ENCODE peak calls at places on chromosomes 1 and 21, in eight cellular contexts. P is BE2C, B is cardiac fibroblast, S is foreskin fibroblast, L is fibroblast of the aortic adventitia, N is fibroblast of villous mesenchyme, X is cardiac muscle cell, O is astrocyte of the spinal cord. Q is an unnamed sample.

GRCh38 chr21:31837613-31838390 is 35.0 kb upstream of the HUNK start:
- DNase-seq in P (no peak), B (no peak), S (no peak), L (no peak), N (no peak), X (no peak), O (no peak), Q (no peak)

GRCh38 chr21:32278068-32278467 is 781 bp downstream of the MIS18A start:
- DNase-seq in P (no peak), B (no peak), S (no peak), L (no peak), N (peak), X (no peak), O (no peak), Q (no peak)

GRCh38 chr1:183882328-183883167 is 77.6 kb downstream of the RGL1 start:
- DNase-seq in P (no peak), B (no peak), S (no peak), L (no peak), N (no peak), X (no peak), O (no peak), Q (no peak)

GRCh38 chr1:27785763-27786162 is 12.7 kb downstream of the STX12 start:
- DNase-seq in P (no peak), B (peak), S (no peak), L (peak), N (peak), X (no peak), O (peak), Q (no peak)

GRCh38 chr1:225767591-225768540 is 9.8 kb upstream of the SRP9 start:
- DNase-seq in P (peak), B (peak), S (peak), L (peak), N (peak), X (peak), O (peak), Q (no peak)

GRCh38 chr1:183279835-183280234 is 93.8 kb downstream of the LAMC2 start:
- DNase-seq in P (no peak), B (peak), S (peak), L (peak), N (peak), X (peak), O (peak), Q (peak)

GRCh38 chr1:98049370-98050115 is 128.7 kb upstream of the DPYD start:
- DNase-seq in P (peak), B (peak), S (no peak), L (peak), N (no peak), X (peak), O (peak), Q (no peak)

GRCh38 chr21:37008705-37009104 is 2.2 kb downstream of the RIPPLY3 start:
- DNase-seq in P (no peak), B (no peak), S (no peak), L (no peak), N (no peak), X (no peak), O (no peak), Q (no peak)

GRCh38 chr1:53183277-53183990 is 13.2 kb upstream of the CPT2 start:
- DNase-seq in P (no peak), B (peak), S (peak), L (peak), N (peak), X (peak), O (no peak), Q (no peak)

GRCh38 chr1:91383461-91383860 is 21.2 kb downstream of the HFM1 start:
- DNase-seq in P (no peak), B (peak), S (peak), L (peak), N (no peak), X (no peak), O (no peak), Q (peak)

GRCh38 chr1:224087358-224087757 is 26.6 kb upstream of the FBXO28 start:
- DNase-seq in P (no peak), B (no peak), S (no peak), L (no peak), N (no peak), X (no peak), O (no peak), Q (no peak)

GRCh38 chr1:210438928-210439841 is 110.5 kb downstream of the HHAT start:
- DNase-seq in P (no peak), B (peak), S (peak), L (peak), N (peak), X (peak), O (peak), Q (peak)

GRCh38 chr1:44355582-44356305 is 687 bp upstream of the ERI3 start:
- DNase-seq in P (no peak), B (no peak), S (no peak), L (no peak), N (no peak), X (no peak), O (no peak), Q (no peak)

GRCh38 chr1:45033356-45033755 is 21.3 kb downstream of the UROD start:
- DNase-seq in P (no peak), B (no peak), S (no peak), L (no peak), N (no peak), X (no peak), O (no peak), Q (no peak)

GRCh38 chr1:55155522-55155921 is 59.6 kb downstream of the USP24 start:
- DNase-seq in P (peak), B (peak), S (no peak), L (no peak), N (no peak), X (peak), O (no peak), Q (no peak)

GRCh38 chr1:26031196-26031902 is 9.8 kb downstream of the EXTL1 start:
- DNase-seq in P (no peak), B (no peak), S (peak), L (peak), N (peak), X (no peak), O (no peak), Q (no peak)

GRCh38 chr1:41866285-41866684 is 52.4 kb downstream of the HIVEP3 start:
- DNase-seq in P (no peak), B (no peak), S (no peak), L (no peak), N (no peak), X (no peak), O (no peak), Q (no peak)

DNA sequence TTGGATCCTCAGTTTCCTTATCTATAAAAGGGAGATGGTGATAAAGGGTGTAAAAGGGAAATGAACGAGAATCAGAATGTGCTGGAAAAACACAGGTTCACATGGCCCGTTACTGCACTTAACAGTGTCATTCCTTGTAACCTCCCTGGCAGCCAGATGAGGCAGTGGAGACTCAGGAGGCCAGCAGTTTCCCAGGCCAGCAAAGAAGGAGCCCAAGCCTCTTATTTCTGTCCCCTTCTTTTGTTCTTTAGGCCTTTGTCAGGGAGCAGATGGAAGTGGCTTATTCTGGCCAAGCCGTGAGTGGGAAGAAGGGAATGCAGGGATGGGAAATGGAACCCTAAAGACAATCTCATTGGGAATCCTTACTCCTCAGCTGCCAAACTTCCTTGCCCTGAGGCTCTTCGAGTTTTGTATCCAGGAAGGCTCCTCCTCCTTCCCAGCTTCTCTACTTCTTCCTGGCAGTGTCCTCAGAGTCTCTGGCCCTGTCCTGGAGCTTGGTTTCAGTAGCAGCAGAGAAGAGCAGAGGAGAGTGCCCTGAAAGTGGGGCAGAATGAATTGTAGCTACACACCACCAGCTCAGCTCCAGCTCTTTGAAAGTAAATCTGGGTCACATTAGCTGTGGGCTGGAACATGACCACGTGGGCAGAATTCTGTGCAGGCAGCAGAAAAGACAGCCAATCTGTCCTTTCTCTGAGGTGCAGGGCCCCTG is 63.8 kb downstream of the NDUFS5 start:
- DNase-seq in P (no peak), B (peak), S (peak), L (peak), N (peak), X (peak), O (no peak), Q (no peak)
- TF ChIP-seq CTCF in P (no peak), B (no peak), S (no peak), L (no peak), N (no peak), X (peak), O (no peak), Q (no peak)

GRCh38 chr1:116134178-116134773 is 23.1 kb downstream of the MAB21L3 start:
- DNase-seq in P (no peak), B (no peak), S (no peak), L (no peak), N (no peak), X (no peak), O (no peak), Q (no peak)
- TF ChIP-seq CTCF in P (peak), B (peak), S (no peak), L (no peak), N (peak), X (peak), O (peak), Q (peak)

DNA sequence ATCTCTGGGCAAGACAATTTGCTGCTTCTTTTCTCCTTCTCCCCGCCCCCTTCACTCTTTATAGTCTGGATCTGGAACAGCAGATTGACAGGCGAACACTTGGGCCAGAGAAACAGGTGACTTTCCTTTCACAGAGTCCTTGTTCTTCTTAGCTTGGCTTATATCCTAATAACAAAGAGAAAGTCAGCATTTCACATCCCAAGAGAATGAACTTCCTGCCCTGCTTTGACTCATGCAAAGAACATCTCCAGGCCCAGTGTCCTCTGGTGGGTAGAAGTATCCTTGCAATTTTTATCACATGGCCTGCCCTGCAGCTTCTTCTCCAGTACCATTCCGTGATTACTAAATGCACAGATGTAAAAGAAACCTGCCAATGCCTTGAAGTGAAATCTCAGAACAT is 764.4 kb downstream of the ADGRL2 start:
- DNase-seq in P (no peak), B (peak), S (peak), L (peak), N (peak), X (peak), O (peak), Q (peak)
- TF ChIP-seq CTCF in P (no peak), B (peak), S (peak), L (peak), N (no peak), X (peak), O (peak), Q (peak)

DNA sequence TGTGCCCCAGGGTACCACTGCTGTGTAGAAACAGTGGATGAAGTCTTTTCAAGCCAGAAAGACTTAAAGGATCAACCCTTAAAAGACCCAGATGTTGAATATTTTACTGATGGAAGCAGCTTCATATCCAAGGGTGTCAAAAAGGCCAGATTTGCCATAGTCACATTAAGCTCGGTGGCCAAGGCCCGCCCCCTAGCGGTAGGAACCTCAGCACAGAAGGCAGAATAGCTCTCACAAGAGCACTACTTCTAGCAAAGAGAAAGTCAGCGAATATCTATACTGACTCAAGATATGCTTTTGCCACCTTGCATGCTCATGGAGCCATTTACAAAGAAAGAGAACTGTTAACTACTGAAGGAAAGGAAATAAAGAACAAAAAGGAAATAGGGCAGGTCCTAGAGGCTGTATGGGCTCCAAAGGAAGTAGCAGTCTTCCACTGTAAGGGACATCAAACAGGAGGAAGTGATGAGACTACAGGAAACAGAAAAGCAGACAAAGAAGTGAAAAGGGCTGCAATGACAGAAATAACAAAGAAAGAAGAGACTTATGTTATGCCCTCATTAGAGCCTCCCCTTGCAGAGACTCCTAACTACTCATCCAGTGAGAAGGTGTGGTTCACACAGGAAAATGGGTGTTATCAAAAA is 90.5 kb downstream of the LIPI start:
- DNase-seq in P (peak), B (no peak), S (no peak), L (no peak), N (peak), X (no peak), O (no peak), Q (no peak)
- TF ChIP-seq CTCF in P (peak), B (peak), S (peak), L (peak), N (peak), X (no peak), O (peak), Q (peak)

GRCh38 chr1:155207578-155208405 is at the start of gene THBS3:
- DNase-seq in P (peak), B (peak), S (no peak), L (peak), N (no peak), X (peak), O (peak), Q (no peak)

GRCh38 chr1:155208406-155208655 is 164 bp upstream of the MTX1 start:
- DNase-seq in P (no peak), B (no peak), S (no peak), L (no peak), N (no peak), X (no peak), O (no peak), Q (no peak)

GRCh38 chr1:155209373-155209721 is 852 bp downstream of the MTX1 start:
- DNase-seq in P (no peak), B (no peak), S (no peak), L (no peak), N (no peak), X (no peak), O (no peak), Q (no peak)

GRCh38 chr1:155210304-155210703 is 1.8 kb downstream of the MTX1 start:
- DNase-seq in P (no peak), B (no peak), S (no peak), L (no peak), N (no peak), X (no peak), O (no peak), Q (no peak)

DNA sequence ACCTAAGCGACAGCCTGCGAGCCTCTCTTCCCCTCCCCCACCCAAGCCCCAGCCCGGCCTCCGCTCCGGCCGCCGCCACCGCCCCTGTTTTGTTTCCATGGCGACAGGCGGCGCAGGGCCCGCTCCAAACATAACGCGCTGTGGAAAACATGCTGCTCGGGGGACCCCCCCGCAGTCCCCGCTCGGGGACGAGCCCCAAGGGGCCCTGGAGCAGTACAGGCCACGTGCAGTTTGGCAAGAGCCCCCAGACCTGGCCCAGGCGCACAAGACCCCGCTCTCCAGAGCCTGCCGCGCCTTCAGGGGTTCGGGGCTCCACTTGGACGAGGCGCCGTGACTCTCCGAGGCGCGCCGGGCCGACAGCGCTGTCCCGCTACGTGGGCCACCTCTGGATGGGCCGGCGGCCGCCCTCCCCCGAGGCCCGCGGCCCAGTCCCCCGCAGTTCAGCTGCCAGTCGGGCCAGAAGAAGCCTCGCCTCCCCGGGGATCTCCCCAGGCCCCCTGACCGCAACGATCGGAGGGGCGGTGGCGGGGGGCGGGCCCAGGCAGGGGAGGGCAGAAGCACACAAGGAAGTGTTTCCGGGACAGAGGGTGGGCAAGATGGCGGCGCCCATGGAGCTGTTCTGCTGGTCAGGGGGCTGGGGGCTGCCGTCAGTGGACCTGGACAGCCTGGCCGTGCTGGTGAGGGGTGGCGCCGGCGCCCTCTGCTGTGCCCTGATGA is at the start of gene MTX1:
- DNase-seq in P (peak), B (peak), S (peak), L (peak), N (peak), X (peak), O (peak), Q (peak)
- TF ChIP-seq CTCF in P (no peak), B (no peak), S (no peak), L (no peak), N (no peak), X (no peak), O (no peak), Q (no peak)